ENCODE peak calls at places on chromosomes 7 and 10, in five cellular contexts. H, D, L, W and T are unnamed samples.

GRCh38 chr10:77781451-77782327 is 144.1 kb upstream of the KCNMA1 start:
- DNase-seq in H (no peak), D (no peak), L (no peak), W (no peak), T (no peak)

GRCh38 chr10:63611078-63611477 is 89.9 kb downstream of the REEP3 start:
- DNase-seq in H (peak), D (no peak), L (no peak), W (no peak), T (no peak)

GRCh38 chr7:139588632-139589031 is 65.1 kb downstream of the CLEC2L start:
- DNase-seq in H (no peak), D (no peak), L (peak), W (no peak), T (no peak)

GRCh38 chr7:136925556-136925955 is 57.1 kb downstream of the CHRM2 start:
- DNase-seq in H (no peak), D (no peak), L (no peak), W (no peak), T (no peak)

GRCh38 chr7:103131225-103131624 is 17.7 kb downstream of the NAPEPLD start:
- DNase-seq in H (no peak), D (no peak), L (no peak), W (no peak), T (no peak)

GRCh38 chr7:85630904-85631582 is 444.2 kb upstream of the SEMA3D start:
- DNase-seq in H (no peak), D (no peak), L (no peak), W (peak), T (no peak)

GRCh38 chr7:26760499-26760898 is 103.9 kb downstream of the SKAP2 start:
- DNase-seq in H (no peak), D (no peak), L (no peak), W (no peak), T (no peak)

GRCh38 chr10:27541728-27542285 is 37.7 kb downstream of the RAB18 start:
- DNase-seq in H (no peak), D (no peak), L (no peak), W (no peak), T (no peak)

GRCh38 chr10:126247454-126247975 is 140.8 kb downstream of the ADAM12 start:
- DNase-seq in H (peak), D (no peak), L (peak), W (no peak), T (peak)

GRCh38 chr7:22430457-22430856 is 69.5 kb downstream of the STEAP1B start:
- DNase-seq in H (peak), D (no peak), L (no peak), W (no peak), T (no peak)

GRCh38 chr10:110399163-110400094 is 94.7 kb upstream of the SMNDC1 start:
- DNase-seq in H (peak), D (no peak), L (peak), W (no peak), T (peak)

GRCh38 chr10:124671486-124672075 is 72.6 kb downstream of the FAM53B start:
- DNase-seq in H (peak), D (no peak), L (peak), W (peak), T (no peak)